ENCODE peak calls at places on chromosomes 11 and 22, in seven cellular contexts. M, S, D, L, Q, O and C are unnamed samples.

GRCh38 chr22:11616811-11617210 is 3911.2 kb upstream of the OR11H1 start:
- DNase-seq in M (no peak), S (no peak), D (no peak), L (no peak), Q (no peak), O (no peak), C (no peak)

GRCh38 chr11:85626496-85626895 is 648 bp downstream of the DLG2 start:
- DNase-seq in M (no peak), S (peak; percentile 26), D (no peak), L (no peak), Q (no peak), O (no peak), C (no peak)

GRCh38 chr11:13963949-13964770 is 1.6 kb downstream of the SPON1 start:
- DNase-seq in M (peak; percentile 76), S (no peak), D (no peak), L (no peak), Q (peak; percentile 37), O (no peak), C (peak; percentile 3)

GRCh38 chr11:129143335-129143734 is 48.8 kb downstream of the ARHGAP32 start:
- DNase-seq in M (peak; percentile 74), S (no peak), D (no peak), L (peak; percentile 98), Q (no peak), O (no peak), C (no peak)

GRCh38 chr11:103610435-103610834 is 426.0 kb upstream of the DDI1 start:
- DNase-seq in M (no peak), S (no peak), D (no peak), L (no peak), Q (no peak), O (no peak), C (no peak)

GRCh38 chr22:25334091-25334490 is 114.7 kb downstream of the CRYBB2 start:
- DNase-seq in M (peak; percentile 71), S (no peak), D (peak; percentile 47), L (no peak), Q (no peak), O (no peak), C (no peak)

GRCh38 chr11:111737877-111738205 is 28.3 kb downstream of the PPP2R1B start:
- DNase-seq in M (no peak), S (no peak), D (no peak), L (no peak), Q (no peak), O (no peak), C (no peak)

GRCh38 chr22:36166518-36167220 is 6.1 kb upstream of the APOL3 start:
- DNase-seq in M (no peak), S (no peak), D (no peak), L (no peak), Q (peak; percentile 54), O (no peak), C (no peak)